ENCODE peak calls at places on chromosomes 7 and 10, in five cellular contexts. F is heart left ventricle, C is fibroblast of the aortic adventitia, I is progenitor cell of endocrine pancreas, N is left ventricle myocardium inferior. W is an unnamed sample.

GRCh38 chr7:117323877-117324699 is 1.2 kb upstream of the WNT2 start:
- DNase-seq in F (peak), C (peak), N (peak), I (peak), W (peak)

GRCh38 chr7:151891753-151892152 is 14.8 kb upstream of the PRKAG2 start:
- DNase-seq in I (no peak), C (no peak), N (no peak), F (no peak), W (no peak)

GRCh38 chr10:28694530-28694929 is 17.2 kb downstream of the BAMBI start:
- DNase-seq in F (no peak), N (no peak), C (no peak), I (no peak), W (no peak)

GRCh38 chr10:104255244-104255981 is 721 bp downstream of the GSTO1 start:
- DNase-seq in N (no peak), I (no peak), F (no peak), C (peak), W (no peak)

GRCh38 chr10:70174058-70174741 is 3.9 kb upstream of the SAR1A start:
- DNase-seq in N (no peak), I (no peak), F (no peak), C (no peak), W (no peak)

GRCh38 chr10:5546891-5547683 is 22.3 kb downstream of the CALML3 start:
- DNase-seq in I (no peak), N (peak), F (no peak), C (peak), W (no peak)

GRCh38 chr10:22479419-22479818 is 134.1 kb downstream of the SPAG6 start:
- DNase-seq in C (peak), F (no peak), I (no peak), N (peak), W (no peak)

GRCh38 chr10:4685495-4685894 is 140.5 kb upstream of the AKR1E2 start:
- DNase-seq in I (no peak), N (no peak), F (peak), C (no peak), W (no peak)

GRCh38 chr7:74379938-74380337 is 73.8 kb upstream of the GTF2IRD1 start:
- DNase-seq in I (no peak), F (no peak), N (peak), C (no peak), W (no peak)

GRCh38 chr10:98006266-98006665 is 24.2 kb downstream of the CRTAC1 start:
- DNase-seq in I (no peak), F (no peak), N (no peak), C (no peak), W (no peak)

GRCh38 chr7:98051118-98051744 is 55.4 kb upstream of the LMTK2 start:
- DNase-seq in C (no peak), I (peak), N (no peak), F (no peak), W (peak)

GRCh38 chr7:75628055-75628454 is 110.7 kb downstream of the HIP1 start:
- DNase-seq in F (no peak), N (no peak), I (no peak), C (no peak), W (no peak)

GRCh38 chr7:129188892-129189660 is 643 bp downstream of the SMO start:
- DNase-seq in N (no peak), F (no peak), C (no peak), I (peak), W (peak)

GRCh38 chr10:30752481-30752881 is 122.9 kb upstream of the LYZL2 start:
- DNase-seq in F (no peak), N (no peak), C (no peak), I (no peak), W (no peak)

GRCh38 chr7:1914321-1914720 is 244.2 kb downstream of the ELFN1 start:
- DNase-seq in C (peak), I (no peak), N (peak), F (peak), W (no peak)

GRCh38 chr10:114541081-114541833 is 116.8 kb downstream of the ABLIM1 start:
- DNase-seq in N (peak), F (peak), C (peak), I (no peak), W (no peak)

GRCh38 chr7:99012722-99013121 is 131.2 kb downstream of the SMURF1 start:
- DNase-seq in I (no peak), F (no peak), N (no peak), C (no peak), W (no peak)

GRCh38 chr7:131219277-131220041 is 108.2 kb upstream of the MKLN1 start:
- DNase-seq in F (peak), I (no peak), N (peak), C (peak), W (no peak)

GRCh38 chr10:87816842-87817178 is 1.2 kb downstream of the ATAD1 start:
- DNase-seq in I (no peak), F (no peak), C (peak), N (no peak), W (no peak)

GRCh38 chr7:134547738-134548054 is 1.2 kb upstream of the AKR1B15 start:
- DNase-seq in N (peak), F (peak), C (peak), I (no peak), W (peak)
- TF ChIP-seq CTCF in N (peak), F (no peak), C (no peak), I (no peak), W (no peak)

GRCh38 chr10:110898391-110898790 is 20.6 kb downstream of the BBIP1 start:
- DNase-seq in N (no peak), C (peak), I (no peak), F (no peak), W (no peak)

GRCh38 chr10:110897184-110897583 is 21.8 kb downstream of the BBIP1 start:
- DNase-seq in C (no peak), N (no peak), F (no peak), I (no peak), W (no peak)

GRCh38 chr10:110892602-110893001 is 20.9 kb downstream of the PDCD4 start:
- DNase-seq in C (no peak), I (no peak), F (no peak), N (no peak), W (no peak)

DNA sequence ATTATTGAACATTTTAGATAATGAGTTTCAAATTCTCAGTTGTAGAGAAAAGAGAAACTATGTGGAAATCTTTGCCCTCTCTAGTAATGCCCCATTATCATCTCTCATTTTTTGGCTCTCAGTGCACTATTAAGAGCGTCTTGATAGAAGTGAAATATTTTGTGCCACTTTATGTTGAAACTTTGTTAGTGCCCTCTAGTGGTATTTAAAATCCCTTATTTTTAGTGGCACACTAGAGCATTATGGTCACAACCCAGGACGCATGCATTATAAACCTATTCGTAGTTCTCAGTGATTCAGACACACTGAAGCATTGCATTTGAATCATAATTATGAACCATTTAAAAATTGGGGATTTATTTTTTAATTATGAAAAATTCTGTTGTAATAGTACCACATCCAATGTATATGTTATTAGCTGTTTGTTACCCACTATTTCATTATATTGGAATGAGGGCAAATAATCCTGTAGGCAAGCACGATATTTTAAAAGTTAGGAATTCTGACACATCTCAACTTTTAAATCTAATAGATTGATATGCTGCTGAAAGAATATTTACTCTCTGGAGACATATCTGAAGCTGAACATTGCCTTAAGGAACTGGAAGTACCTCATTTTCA is 21.9 kb downstream of the PDCD4 start:
- DNase-seq in F (no peak), I (no peak), C (peak), N (no peak), W (no peak)
- TF ChIP-seq CTCF in F (peak), I (peak), C (peak), N (peak), W (peak)

DNA sequence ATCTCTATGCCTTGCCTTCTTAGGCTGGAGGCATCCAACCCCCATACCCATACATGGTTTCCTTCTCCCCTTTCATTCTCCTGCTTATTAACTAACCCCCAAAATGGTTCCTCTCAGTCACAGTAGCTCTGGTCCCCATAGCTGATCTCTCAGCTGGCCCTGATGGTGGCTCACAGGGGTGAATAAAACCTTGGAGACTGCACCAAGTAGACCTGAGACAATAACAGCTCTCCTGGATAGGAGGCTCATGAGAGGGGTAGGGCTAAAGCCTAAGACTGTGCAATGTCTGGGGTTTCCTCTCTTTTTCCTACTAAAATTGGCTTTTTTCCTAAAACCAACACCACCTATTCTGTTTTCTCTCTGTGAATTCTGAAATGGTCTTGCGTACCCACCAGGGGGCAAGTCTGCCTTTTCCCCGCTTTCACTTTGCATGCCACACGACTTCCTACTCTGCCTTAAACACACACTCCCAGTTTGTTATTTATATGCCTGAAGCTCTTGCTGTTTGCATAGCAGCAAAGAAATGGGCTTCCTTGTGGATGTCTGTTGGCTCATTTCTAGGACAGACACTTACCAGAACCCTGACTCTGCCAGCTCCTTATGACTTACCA is 18.4 kb upstream of the PON1 start:
- DNase-seq in I (no peak), N (no peak), F (no peak), C (no peak), W (no peak)
- TF ChIP-seq CTCF in I (peak), N (no peak), F (no peak), C (no peak), W (no peak)

GRCh38 chr7:6639032-6639431 is 1.9 kb downstream of the ZNF316 start:
- DNase-seq in C (no peak), N (no peak), F (no peak), I (no peak), W (no peak)

GRCh38 chr7:6639627-6640026 is 2.5 kb downstream of the ZNF316 start:
- DNase-seq in I (no peak), C (no peak), F (no peak), N (no peak), W (no peak)

GRCh38 chr7:6636741-6637543 is at the start of gene ZNF316:
- DNase-seq in N (peak), C (peak), I (peak), F (peak), W (peak)

GRCh38 chr7:6640246-6640721 is 3.2 kb downstream of the ZNF316 start:
- DNase-seq in N (peak), I (no peak), C (peak), F (no peak), W (peak)

GRCh38 chr7:6637544-6638229 is 569 bp downstream of the ZNF316 start:
- DNase-seq in F (peak), N (no peak), C (no peak), I (peak), W (peak)
- TF ChIP-seq CTCF in F (peak), N (no peak), C (peak), I (peak), W (peak)

GRCh38 chr7:114309729-114310128 is 104.9 kb upstream of the FOXP2 start:
- DNase-seq in I (no peak), N (no peak), C (no peak), F (no peak), W (no peak)

GRCh38 chr7:114312649-114313048 is 102.0 kb upstream of the FOXP2 start:
- DNase-seq in C (no peak), N (no peak), I (no peak), F (no peak), W (no peak)

DNA sequence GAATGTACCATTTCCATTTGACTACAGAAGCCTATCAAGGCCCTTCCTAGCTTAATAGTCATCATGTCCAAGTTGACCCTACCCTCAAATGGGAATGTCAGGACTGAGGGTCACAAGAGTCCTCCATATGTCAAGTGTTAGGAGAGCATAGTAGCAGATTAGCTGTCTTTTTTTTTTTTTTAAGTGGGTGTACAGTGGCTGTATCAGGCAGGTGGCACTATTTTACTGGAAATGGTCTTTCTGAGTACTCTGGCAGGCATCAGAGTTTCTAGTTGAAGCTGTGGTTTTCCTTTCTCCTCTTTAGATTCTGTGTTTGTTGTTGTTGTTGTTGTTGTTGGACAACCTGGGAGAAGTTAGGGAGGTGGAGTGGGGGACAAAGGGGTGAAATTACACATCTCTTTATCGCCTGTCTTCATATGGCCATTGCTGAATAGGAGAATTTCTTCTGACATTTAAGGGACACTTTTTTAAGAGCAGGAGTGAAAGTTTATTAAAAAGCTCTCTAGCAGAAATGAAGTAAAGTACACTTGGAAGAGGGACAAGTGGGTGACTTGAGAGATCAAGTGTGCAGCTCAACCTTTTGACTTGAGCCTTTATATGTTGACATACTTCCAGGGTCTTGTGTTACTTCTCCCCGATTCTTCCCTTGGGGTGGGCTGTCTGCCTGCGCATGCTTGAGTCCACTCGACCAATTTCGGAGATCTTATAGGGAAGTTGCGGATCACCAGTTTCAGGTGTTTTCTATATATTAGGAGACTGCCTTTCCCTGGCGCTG is 104.1 kb upstream of the FOXP2 start:
- DNase-seq in I (no peak), C (peak), F (no peak), N (no peak), W (no peak)
- TF ChIP-seq CTCF in I (no peak), C (no peak), F (no peak), N (no peak), W (no peak)

W was measured in nephron progenitor cell.